ENCODE peak calls at places on chromosomes 16 and 17, in seven cellular contexts. One of them, this sample, is unnamed.
A peak's percentile ranks its signal among the peaks of the same experiment; 100 is the strongest.

GRCh38 chr17:66675991-66676371 is 158.9 kb upstream of the CACNG5 start:
- DNase-seq in NB4: no peak
- DNase-seq in esophagus squamous epithelium: no peak
- DNase-seq in upper lobe of left lung: peak; percentile 84
- DNase-seq in heart left ventricle: no peak
- DNase-seq in spleen: no peak
- DNase-seq in Peyer's patch: no peak
- DNase-seq in this sample: peak; percentile 68

GRCh38 chr17:71098071-71098470 is 928.7 kb downstream of the KCNJ2 start:
- DNase-seq in upper lobe of left lung: no peak
- DNase-seq in spleen: no peak
- DNase-seq in heart left ventricle: no peak
- DNase-seq in NB4: no peak
- DNase-seq in esophagus squamous epithelium: no peak
- DNase-seq in Peyer's patch: no peak
- DNase-seq in this sample: no peak

GRCh38 chr16:85136705-85137322 is 24.5 kb upstream of the CIBAR2 start:
- DNase-seq in esophagus squamous epithelium: no peak
- DNase-seq in upper lobe of left lung: no peak
- DNase-seq in NB4: no peak
- DNase-seq in heart left ventricle: peak; percentile 75
- DNase-seq in Peyer's patch: peak; percentile 29
- DNase-seq in spleen: no peak
- DNase-seq in this sample: no peak

GRCh38 chr17:45144199-45145034 is 3.9 kb upstream of the HEXIM1 start:
- DNase-seq in NB4: peak; percentile 54
- DNase-seq in esophagus squamous epithelium: no peak
- DNase-seq in upper lobe of left lung: no peak
- DNase-seq in spleen: peak; percentile 87
- DNase-seq in heart left ventricle: peak; percentile 64
- DNase-seq in Peyer's patch: no peak
- DNase-seq in this sample: peak; percentile 92

GRCh38 chr17:53313746-53314145 is 509.0 kb upstream of the KIF2B start:
- DNase-seq in upper lobe of left lung: no peak
- DNase-seq in Peyer's patch: no peak
- DNase-seq in heart left ventricle: no peak
- DNase-seq in esophagus squamous epithelium: no peak
- DNase-seq in NB4: no peak
- DNase-seq in spleen: no peak
- DNase-seq in this sample: no peak

GRCh38 chr16:87062569-87063442 is 254.4 kb downstream of the C16orf95 start:
- DNase-seq in upper lobe of left lung: peak; percentile 42
- DNase-seq in NB4: peak; percentile 90
- DNase-seq in Peyer's patch: peak; percentile 41
- DNase-seq in spleen: no peak
- DNase-seq in heart left ventricle: peak; percentile 77
- DNase-seq in esophagus squamous epithelium: no peak
- DNase-seq in this sample: no peak

GRCh38 chr16:57721765-57722499 is 13.6 kb upstream of the KATNB1 start:
- DNase-seq in upper lobe of left lung: no peak
- DNase-seq in esophagus squamous epithelium: no peak
- DNase-seq in heart left ventricle: no peak
- DNase-seq in spleen: peak; percentile 60
- DNase-seq in Peyer's patch: no peak
- DNase-seq in NB4: no peak
- DNase-seq in this sample: no peak

GRCh38 chr17:49889500-49889899 is 41.6 kb upstream of the TAC4 start:
- DNase-seq in spleen: no peak
- DNase-seq in esophagus squamous epithelium: no peak
- DNase-seq in NB4: no peak
- DNase-seq in heart left ventricle: no peak
- DNase-seq in upper lobe of left lung: no peak
- DNase-seq in Peyer's patch: no peak
- DNase-seq in this sample: peak; percentile 41

GRCh38 chr17:61139219-61139618 is 260.4 kb upstream of the TBX2 start:
- DNase-seq in Peyer's patch: peak; percentile 81
- DNase-seq in upper lobe of left lung: peak; percentile 39
- DNase-seq in esophagus squamous epithelium: no peak
- DNase-seq in spleen: peak; percentile 86
- DNase-seq in heart left ventricle: no peak
- DNase-seq in NB4: peak; percentile 84
- DNase-seq in this sample: no peak

GRCh38 chr16:75497558-75497957 is 2.3 kb upstream of the CHST6 start:
- DNase-seq in Peyer's patch: no peak
- DNase-seq in heart left ventricle: no peak
- DNase-seq in spleen: peak; percentile 6
- DNase-seq in esophagus squamous epithelium: no peak
- DNase-seq in NB4: no peak
- DNase-seq in upper lobe of left lung: no peak
- DNase-seq in this sample: no peak

GRCh38 chr17:81911277-81911961 is at the start of gene PCYT2:
- DNase-seq in esophagus squamous epithelium: peak; percentile 44
- DNase-seq in NB4: peak; percentile 85
- DNase-seq in upper lobe of left lung: peak; percentile 93
- DNase-seq in spleen: peak; percentile 95
- DNase-seq in heart left ventricle: peak; percentile 94
- DNase-seq in Peyer's patch: peak; percentile 94
- DNase-seq in this sample: peak; percentile 98

GRCh38 chr16:55569025-55569424 is 2.5 kb downstream of the CAPNS2 start:
- DNase-seq in spleen: no peak
- DNase-seq in heart left ventricle: no peak
- DNase-seq in NB4: peak; percentile 83
- DNase-seq in esophagus squamous epithelium: no peak
- DNase-seq in Peyer's patch: no peak
- DNase-seq in upper lobe of left lung: no peak
- DNase-seq in this sample: no peak

DNA sequence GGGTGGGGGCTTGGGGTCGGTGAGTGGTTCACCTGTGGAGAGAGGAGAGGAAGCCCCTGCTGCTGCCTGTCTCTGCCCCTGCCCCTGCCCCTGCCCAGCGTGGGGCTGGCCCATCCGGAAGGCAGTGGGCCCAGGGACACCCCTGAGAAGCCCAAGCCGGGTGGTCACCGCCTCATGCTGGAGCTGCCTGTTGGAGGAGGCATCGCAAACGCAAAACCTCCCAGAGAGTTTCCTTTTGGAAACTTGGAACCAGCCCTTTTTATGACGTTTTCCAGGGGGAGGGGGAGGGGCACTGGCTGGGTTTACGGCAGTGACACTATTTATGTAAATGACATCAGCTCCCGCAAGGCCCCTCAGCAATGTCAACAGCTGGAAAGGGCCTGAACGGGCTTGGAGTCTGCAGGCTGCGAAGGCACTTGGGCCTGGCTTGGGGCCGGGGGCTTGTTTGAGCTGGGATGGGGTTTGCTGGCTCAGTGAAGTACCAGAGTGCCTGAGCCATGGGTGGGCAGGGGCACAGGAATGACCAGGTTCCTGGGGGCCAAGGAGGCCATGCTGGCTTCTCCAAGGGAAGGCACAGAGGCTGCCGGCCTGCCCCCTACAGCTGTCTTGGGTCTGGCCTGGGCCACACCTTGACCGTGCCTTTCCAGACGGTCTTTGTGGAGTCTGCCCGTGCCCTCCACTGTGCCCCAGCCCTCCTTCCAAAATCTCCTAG is 219.5 kb downstream of the NTN1 start:
- DNase-seq in esophagus squamous epithelium: no peak
- DNase-seq in Peyer's patch: peak; percentile 22
- DNase-seq in NB4: no peak
- DNase-seq in upper lobe of left lung: peak; percentile 37
- DNase-seq in spleen: no peak
- DNase-seq in heart left ventricle: peak; percentile 92
- DNase-seq in this sample: peak; percentile 78
- TF ChIP-seq POLR2A in esophagus squamous epithelium: no peak
- TF ChIP-seq POLR2A in Peyer's patch: no peak
- TF ChIP-seq POLR2A in NB4: no peak
- TF ChIP-seq POLR2A in upper lobe of left lung: no peak
- TF ChIP-seq POLR2A in spleen: no peak
- TF ChIP-seq POLR2A in heart left ventricle: no peak
- TF ChIP-seq POLR2A in this sample: no peak

GRCh38 chr16:29806096-29806579 is at the start of gene MAZ:
- DNase-seq in esophagus squamous epithelium: no peak
- DNase-seq in Peyer's patch: peak; percentile 74
- DNase-seq in NB4: no peak
- DNase-seq in spleen: peak; percentile 93
- DNase-seq in heart left ventricle: no peak
- DNase-seq in upper lobe of left lung: no peak
- DNase-seq in this sample: no peak

GRCh38 chr16:29802416-29802935 is 3.9 kb upstream of the MAZ start:
- DNase-seq in upper lobe of left lung: no peak
- DNase-seq in esophagus squamous epithelium: no peak
- DNase-seq in NB4: no peak
- DNase-seq in heart left ventricle: no peak
- DNase-seq in spleen: no peak
- DNase-seq in Peyer's patch: no peak
- DNase-seq in this sample: no peak

GRCh38 chr16:29804455-29805231 is 1.7 kb upstream of the MAZ start:
- DNase-seq in spleen: peak; percentile 83
- DNase-seq in NB4: peak; percentile 79
- DNase-seq in Peyer's patch: peak; percentile 29
- DNase-seq in esophagus squamous epithelium: no peak
- DNase-seq in heart left ventricle: peak; percentile 87
- DNase-seq in upper lobe of left lung: peak; percentile 81
- DNase-seq in this sample: no peak

GRCh38 chr16:29805232-29806095 is 865 bp upstream of the MAZ start:
- DNase-seq in NB4: peak; percentile 98
- DNase-seq in upper lobe of left lung: peak; percentile 98
- DNase-seq in Peyer's patch: peak; percentile 98
- DNase-seq in heart left ventricle: peak; percentile 99
- DNase-seq in esophagus squamous epithelium: peak; percentile 87
- DNase-seq in spleen: peak; percentile 100
- DNase-seq in this sample: peak; percentile 99

DNA sequence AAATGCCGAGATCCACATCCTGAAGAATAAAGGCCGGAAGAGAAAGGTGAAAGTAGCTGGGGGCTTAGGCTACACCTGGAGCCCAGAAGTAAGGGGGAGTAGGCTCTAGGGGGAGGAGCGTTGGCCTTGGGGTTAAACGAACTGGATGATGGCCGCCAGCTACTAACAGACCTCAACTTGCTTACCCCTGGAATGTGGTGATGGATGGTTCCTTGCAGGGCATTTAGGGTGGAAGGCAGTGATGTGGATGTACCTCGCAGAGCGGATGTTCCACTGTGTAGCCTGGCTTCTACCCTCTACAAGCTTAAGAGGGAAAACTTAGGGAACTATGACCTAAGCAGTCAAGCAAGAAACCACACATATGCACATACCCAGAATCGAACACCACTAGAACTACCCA is 2.3 kb upstream of the MAZ start:
- DNase-seq in heart left ventricle: no peak
- DNase-seq in NB4: no peak
- DNase-seq in Peyer's patch: no peak
- DNase-seq in upper lobe of left lung: no peak
- DNase-seq in esophagus squamous epithelium: no peak
- DNase-seq in spleen: no peak
- DNase-seq in this sample: no peak
- H3K4me3 ChIP-seq in heart left ventricle: no peak overlapping the region
- H3K4me3 ChIP-seq in NB4: peak overlapping the region; percentile 71
- H3K4me3 ChIP-seq in Peyer's patch: no peak overlapping the region
- H3K4me3 ChIP-seq in upper lobe of left lung: peak overlapping the region; percentile 75
- H3K4me3 ChIP-seq in esophagus squamous epithelium: no peak overlapping the region
- H3K4me3 ChIP-seq in spleen: no peak overlapping the region
- H3K4me3 ChIP-seq in this sample: no peak overlapping the region

GRCh38 chr16:1530883-1531637 is 2.4 kb upstream of the TMEM204 start:
- DNase-seq in upper lobe of left lung: peak; percentile 47
- DNase-seq in NB4: no peak
- DNase-seq in Peyer's patch: no peak
- DNase-seq in heart left ventricle: peak; percentile 84
- DNase-seq in esophagus squamous epithelium: no peak
- DNase-seq in spleen: no peak
- DNase-seq in this sample: peak; percentile 93
- TF ChIP-seq POLR2A in upper lobe of left lung: no peak
- TF ChIP-seq POLR2A in NB4: no peak
- TF ChIP-seq POLR2A in Peyer's patch: no peak
- TF ChIP-seq POLR2A in heart left ventricle: no peak
- TF ChIP-seq POLR2A in esophagus squamous epithelium: no peak
- TF ChIP-seq POLR2A in spleen: no peak
- TF ChIP-seq POLR2A in this sample: no peak

DNA sequence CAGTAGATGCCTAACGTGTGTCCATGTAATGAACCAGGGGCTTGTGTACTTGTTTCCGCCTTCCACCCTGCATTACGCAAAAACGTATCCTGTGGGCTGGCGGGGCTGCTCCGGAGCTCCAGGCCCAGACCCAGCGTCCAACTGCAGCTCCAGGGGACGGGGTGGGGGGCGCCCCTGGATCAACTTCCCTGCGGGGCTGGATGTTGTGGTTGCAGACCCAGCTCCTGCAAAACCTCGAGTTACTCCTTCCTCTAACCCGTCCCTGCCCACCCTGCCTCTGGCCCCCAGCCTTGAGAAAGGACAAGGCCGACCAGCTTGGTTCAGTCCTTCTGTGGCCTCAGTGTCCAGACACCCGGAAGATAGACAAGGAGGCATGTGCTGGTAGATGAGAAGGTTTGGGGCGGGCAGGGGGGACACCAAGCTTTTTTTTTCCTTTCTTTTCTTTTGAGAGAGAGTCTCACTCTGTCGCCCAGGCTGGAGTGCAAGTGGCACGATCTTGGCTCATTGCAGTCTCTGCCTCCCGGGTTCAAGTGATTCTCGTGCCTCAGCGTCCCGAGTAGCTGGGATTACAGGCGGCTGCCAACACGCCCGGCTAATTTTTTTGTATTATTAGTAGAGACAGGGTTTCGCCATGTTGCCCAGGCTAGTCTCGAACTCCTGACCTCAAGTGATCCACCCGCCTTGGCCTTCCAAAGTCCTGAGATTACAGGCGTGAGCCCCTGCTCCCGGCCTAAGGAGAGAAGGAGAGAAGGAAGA is 731 bp upstream of the EXOC7 start:
- DNase-seq in spleen: peak; percentile 80
- DNase-seq in NB4: peak; percentile 89
- DNase-seq in heart left ventricle: no peak
- DNase-seq in upper lobe of left lung: no peak
- DNase-seq in Peyer's patch: no peak
- DNase-seq in esophagus squamous epithelium: no peak
- DNase-seq in this sample: no peak
- H3K4me3 ChIP-seq in spleen: peak overlapping the region; percentile 83
- H3K4me3 ChIP-seq in NB4: peak overlapping the region; percentile 86
- H3K4me3 ChIP-seq in heart left ventricle: peak overlapping the region; percentile 95
- H3K4me3 ChIP-seq in upper lobe of left lung: peak overlapping the region; percentile 93
- H3K4me3 ChIP-seq in Peyer's patch: peak overlapping the region; percentile 84
- H3K4me3 ChIP-seq in esophagus squamous epithelium: peak overlapping the region; percentile 78
- H3K4me3 ChIP-seq in this sample: no peak overlapping the region